ENCODE peak calls at places on chromosome 17, in four cellular contexts. G is heart right ventricle, L is EL, X is neuronal stem cell. P is an unnamed sample.
A peak's percentile ranks its signal among the peaks of the same experiment; 100 is the strongest.

GRCh38 chr17:7885357-7886226 is 3.0 kb upstream of the CHD3 start:
- DNase-seq in X (peak; percentile 70), L (peak; percentile 69), G (peak; percentile 25), P (peak; percentile 84)

GRCh38 chr17:38877130-38877851 is 7.4 kb downstream of the LASP1 start:
- DNase-seq in X (no peak), L (no peak), G (no peak), P (no peak)

GRCh38 chr17:61065263-61065773 is 334.3 kb upstream of the TBX2 start:
- DNase-seq in X (no peak), L (peak; percentile 48), G (peak; percentile 11), P (no peak)

GRCh38 chr17:57975044-57975443 is 13.0 kb downstream of the VEZF1 start:
- DNase-seq in G (no peak), X (no peak), L (no peak), P (no peak)

GRCh38 chr17:77501751-77502625 is 361.2 kb downstream of the SEC14L1 start:
- DNase-seq in X (no peak), L (no peak), G (no peak), P (peak; percentile 5)

GRCh38 chr17:31532161-31532515 is 140.7 kb downstream of the RAB11FIP4 start:
- DNase-seq in G (no peak), L (no peak), X (no peak), P (no peak)

GRCh38 chr17:66941249-66941648 is 23.3 kb upstream of the CACNG4 start:
- DNase-seq in X (no peak), L (no peak), G (no peak), P (no peak)

GRCh38 chr17:760371-760770 is 8.3 kb upstream of the GEMIN4 start:
- DNase-seq in G (peak; percentile 62), X (no peak), L (no peak), P (no peak)

GRCh38 chr17:46013502-46014165 is 14.6 kb downstream of the STH start:
- DNase-seq in G (no peak), X (no peak), L (peak; percentile 71), P (no peak)

GRCh38 chr17:62135742-62136141 is 70.7 kb upstream of the MED13 start:
- DNase-seq in L (no peak), X (no peak), G (no peak), P (no peak)

GRCh38 chr17:44222112-44222869 is 2.8 kb upstream of the UBTF start:
- DNase-seq in G (peak; percentile 86), X (peak; percentile 67), L (peak; percentile 78), P (peak; percentile 82)

GRCh38 chr17:17836818-17837379 is at the start of gene SREBF1:
- DNase-seq in X (peak; percentile 80), G (no peak), L (peak; percentile 77), P (peak; percentile 81)

GRCh38 chr17:68519911-68520310 is 7.7 kb downstream of the PRKAR1A start:
- DNase-seq in L (no peak), X (no peak), G (peak; percentile 41), P (no peak)

GRCh38 chr17:48747445-48748363 is 19.2 kb upstream of the HOXB13 start:
- DNase-seq in L (no peak), G (no peak), X (no peak), P (no peak)

GRCh38 chr17:50423553-50424159 is 2.4 kb upstream of the ACSF2 start:
- DNase-seq in G (no peak), L (peak; percentile 99), X (no peak), P (no peak)

GRCh38 chr17:21313320-21313719 is 28.8 kb downstream of the MAP2K3 start:
- DNase-seq in X (no peak), L (no peak), G (no peak), P (no peak)

GRCh38 chr17:19414396-19415280 is 3.6 kb downstream of the RNF112 start:
- DNase-seq in L (no peak), G (no peak), X (no peak), P (peak; percentile 47)

GRCh38 chr17:45144199-45145034 is 3.9 kb upstream of the HEXIM1 start:
- DNase-seq in G (peak; percentile 53), X (no peak), L (no peak), P (peak; percentile 68)

GRCh38 chr17:77054926-77055325 is 85.8 kb upstream of the SEC14L1 start:
- DNase-seq in X (no peak), G (no peak), L (no peak), P (no peak)

GRCh38 chr17:67238976-67239375 is 6.0 kb downstream of the HELZ start:
- DNase-seq in G (no peak), L (no peak), X (no peak), P (no peak)

P was measured in pancreas.